ENCODE peak calls at places on chromosomes 1 and 21, in six cellular contexts. J, W, Z, Q, R and S are unnamed samples.

GRCh38 chr1:179807691-179808485 is 64.8 kb downstream of the FAM163A start:
- DNase-seq in Q (no peak), W (peak), Z (no peak), J (no peak), R (peak), S (no peak)

GRCh38 chr1:235158680-235159079 is 2.4 kb downstream of the RBM34 start:
- DNase-seq in R (no peak), Z (no peak), J (no peak), Q (no peak), W (no peak), S (no peak)

GRCh38 chr1:226797151-226797550 is 58.1 kb upstream of the ITPKB start:
- DNase-seq in R (no peak), J (no peak), W (no peak), Q (no peak), Z (no peak), S (no peak)

GRCh38 chr1:64062941-64063581 is 140.4 kb upstream of the UBE2U start:
- DNase-seq in W (peak), J (no peak), Q (no peak), R (peak), Z (no peak), S (no peak)

GRCh38 chr1:42681771-42682483 is at the start of gene YBX1:
- DNase-seq in R (peak), Q (peak), W (peak), Z (peak), J (peak), S (peak)

GRCh38 chr21:25944672-25945213 is 210.0 kb downstream of the GABPA start:
- DNase-seq in Q (no peak), J (no peak), R (no peak), Z (no peak), W (peak), S (no peak)

GRCh38 chr1:27391511-27392095 is 819 bp upstream of the GPR3 start:
- DNase-seq in R (peak), Z (no peak), W (peak), Q (no peak), J (peak), S (peak)

GRCh38 chr1:244800821-244801220 is 34.6 kb upstream of the COX20 start:
- DNase-seq in J (no peak), R (no peak), Q (no peak), W (no peak), Z (no peak), S (no peak)

GRCh38 chr1:118247593-118247992 is 62.6 kb upstream of the SPAG17 start:
- DNase-seq in J (peak), Q (no peak), R (peak), Z (no peak), W (peak), S (no peak)

GRCh38 chr1:104408268-104408667 is 658.6 kb downstream of the AMY1C start:
- DNase-seq in Q (no peak), R (no peak), W (no peak), Z (no peak), J (no peak), S (no peak)

GRCh38 chr1:24393892-24394291 is 19.7 kb downstream of the STPG1 start:
- DNase-seq in W (peak), J (no peak), Q (no peak), Z (no peak), R (peak), S (no peak)

GRCh38 chr1:45319761-45320160 is 6.9 kb upstream of the HPDL start:
- DNase-seq in Q (no peak), W (no peak), J (no peak), Z (no peak), R (no peak), S (no peak)

GRCh38 chr1:27348861-27349783 is 7.3 kb downstream of the SYTL1 start:
- DNase-seq in Z (no peak), W (no peak), R (no peak), J (peak), Q (no peak), S (peak)

GRCh38 chr1:31792541-31792940 is 23.3 kb downstream of the SPOCD1 start:
- DNase-seq in W (no peak), R (no peak), Q (no peak), J (no peak), Z (no peak), S (no peak)

GRCh38 chr1:72623299-72623708 is 341.0 kb upstream of the NEGR1 start:
- DNase-seq in W (peak), J (no peak), Z (peak), R (peak), Q (no peak), S (peak)

GRCh38 chr1:16183765-16184556 is 28.1 kb upstream of the EPHA2 start:
- DNase-seq in W (no peak), Z (no peak), Q (no peak), J (no peak), R (no peak), S (no peak)

GRCh38 chr1:228781161-228781771 is 46.0 kb downstream of the RHOU start:
- DNase-seq in W (peak), Z (no peak), Q (peak), R (no peak), J (no peak), S (no peak)

GRCh38 chr1:202004711-202005110 is 5.7 kb upstream of the ELF3 start:
- DNase-seq in Q (no peak), W (no peak), R (no peak), Z (no peak), J (no peak), S (no peak)

GRCh38 chr1:179926494-179927205 is 28.0 kb upstream of the CEP350 start:
- DNase-seq in Q (peak), W (peak), J (no peak), R (peak), Z (peak), S (no peak)

GRCh38 chr21:42833439-42833815 is 45.9 kb downstream of the WDR4 start:
- DNase-seq in J (peak), R (no peak), Z (no peak), W (peak), Q (no peak), S (peak)

GRCh38 chr1:91610102-91610501 is 109.5 kb downstream of the CDC7 start:
- DNase-seq in J (no peak), Z (no peak), W (no peak), R (no peak), Q (no peak), S (no peak)

GRCh38 chr1:3520419-3521378 is 66.2 kb downstream of the ARHGEF16 start:
- DNase-seq in Q (no peak), Z (no peak), R (no peak), W (no peak), J (no peak), S (no peak)

GRCh38 chr1:207805841-207806421 is 54.1 kb downstream of the CD46 start:
- DNase-seq in W (peak), Z (peak), J (no peak), Q (peak), R (peak), S (no peak)

GRCh38 chr1:151072224-151072623 is 1.7 kb downstream of the GABPB2 start:
- DNase-seq in Z (no peak), Q (no peak), J (no peak), W (no peak), R (no peak), S (no peak)
- TF ChIP-seq CTCF in Z (no peak), Q (no peak), J (peak), W (no peak), R (peak), S (no peak)

GRCh38 chr21:43890042-43890441 is 25.0 kb downstream of the AGPAT3 start:
- DNase-seq in Q (no peak), W (no peak), R (no peak), J (no peak), Z (no peak), S (no peak)
- TF ChIP-seq CTCF in Q (no peak), W (no peak), R (no peak), J (no peak), Z (no peak), S (no peak)

GRCh38 chr1:224106568-224107281 is 7.2 kb upstream of the FBXO28 start:
- DNase-seq in J (peak), Z (no peak), W (peak), R (peak), Q (no peak), S (peak)
- TF ChIP-seq CTCF in J (peak), Z (peak), W (peak), R (peak), Q (peak), S (peak)

GRCh38 chr1:46527474-46528296 is 23.8 kb downstream of the KNCN start:
- DNase-seq in J (peak), Q (no peak), R (peak), Z (peak), W (peak), S (peak)

GRCh38 chr1:46526689-46527291 is 24.7 kb downstream of the KNCN start:
- DNase-seq in R (no peak), Q (no peak), Z (no peak), J (no peak), W (no peak), S (peak)

GRCh38 chr1:46529031-46529630 is 22.3 kb downstream of the KNCN start:
- DNase-seq in W (no peak), Z (no peak), R (no peak), Q (no peak), J (no peak), S (no peak)

GRCh38 chr1:46530311-46530710 is 21.1 kb downstream of the KNCN start:
- DNase-seq in J (no peak), R (no peak), Z (no peak), W (no peak), Q (no peak), S (no peak)

DNA sequence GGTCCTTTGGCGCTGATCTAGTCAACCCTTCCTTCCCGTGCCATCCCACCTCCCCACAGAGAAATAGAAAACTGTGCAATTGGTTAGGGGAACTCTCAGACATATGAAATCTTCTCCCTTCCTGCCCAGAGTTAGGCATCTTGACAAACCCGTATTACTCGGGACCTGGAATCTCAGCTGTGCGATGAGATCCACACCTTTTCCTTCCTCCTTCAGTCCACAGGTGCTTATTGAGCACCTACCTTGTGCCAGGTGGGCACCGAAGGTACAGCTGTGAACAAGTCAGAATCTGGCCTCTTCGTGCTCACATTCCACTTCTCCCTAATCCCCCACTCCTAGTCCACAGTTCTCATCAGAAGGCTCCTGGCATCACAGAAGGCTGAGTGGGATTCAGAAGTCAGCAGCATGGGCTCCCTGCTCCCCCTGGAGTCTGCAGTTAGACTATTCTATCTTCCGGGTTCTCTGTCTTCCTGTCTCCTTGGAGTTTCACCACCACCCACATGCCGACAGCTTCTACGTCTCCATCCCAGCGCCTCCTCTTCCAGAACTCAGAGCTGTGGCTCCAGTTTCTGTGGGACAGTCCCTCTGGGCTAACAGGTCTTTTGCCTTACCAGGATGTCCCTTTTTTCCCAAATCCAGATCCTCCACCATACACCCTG is 23.0 kb downstream of the KNCN start:
- DNase-seq in J (no peak), R (no peak), W (no peak), Q (no peak), Z (no peak), S (no peak)
- TF ChIP-seq CTCF in J (no peak), R (peak), W (no peak), Q (peak), Z (peak), S (no peak)

GRCh38 chr1:68164970-68165369 is 67.4 kb downstream of the WLS start:
- DNase-seq in J (no peak), R (no peak), W (no peak), Q (no peak), Z (no peak), S (no peak)

GRCh38 chr1:68166348-68166747 is 66.0 kb downstream of the WLS start:
- DNase-seq in Z (no peak), Q (no peak), W (no peak), R (no peak), J (no peak), S (no peak)

GRCh38 chr1:68168545-68169065 is 63.7 kb downstream of the WLS start:
- DNase-seq in W (peak), R (no peak), J (no peak), Z (no peak), Q (no peak), S (no peak)

GRCh38 chr1:68165665-68166064 is 66.7 kb downstream of the WLS start:
- DNase-seq in W (no peak), J (no peak), R (no peak), Z (no peak), Q (no peak), S (no peak)

GRCh38 chr1:68167211-68167610 is 65.1 kb downstream of the WLS start:
- DNase-seq in R (no peak), Q (no peak), Z (no peak), J (no peak), W (no peak), S (no peak)
- TF ChIP-seq CTCF in R (no peak), Q (no peak), Z (no peak), J (no peak), W (no peak), S (no peak)

GRCh38 chr1:34887593-34887992 is 28.0 kb upstream of the SMIM12 start:
- DNase-seq in Q (no peak), J (no peak), Z (no peak), W (no peak), R (no peak), S (no peak)

GRCh38 chr1:34889705-34890104 is 30.2 kb upstream of the SMIM12 start:
- DNase-seq in Q (no peak), R (no peak), Z (no peak), W (no peak), J (no peak), S (no peak)

GRCh38 chr1:34885405-34886247 is 26.1 kb upstream of the SMIM12 start:
- DNase-seq in Q (no peak), W (peak), Z (no peak), J (no peak), R (no peak), S (peak)

GRCh38 chr1:34884536-34884935 is 25.0 kb upstream of the SMIM12 start:
- DNase-seq in R (no peak), Z (no peak), Q (no peak), W (no peak), J (no peak), S (no peak)

DNA sequence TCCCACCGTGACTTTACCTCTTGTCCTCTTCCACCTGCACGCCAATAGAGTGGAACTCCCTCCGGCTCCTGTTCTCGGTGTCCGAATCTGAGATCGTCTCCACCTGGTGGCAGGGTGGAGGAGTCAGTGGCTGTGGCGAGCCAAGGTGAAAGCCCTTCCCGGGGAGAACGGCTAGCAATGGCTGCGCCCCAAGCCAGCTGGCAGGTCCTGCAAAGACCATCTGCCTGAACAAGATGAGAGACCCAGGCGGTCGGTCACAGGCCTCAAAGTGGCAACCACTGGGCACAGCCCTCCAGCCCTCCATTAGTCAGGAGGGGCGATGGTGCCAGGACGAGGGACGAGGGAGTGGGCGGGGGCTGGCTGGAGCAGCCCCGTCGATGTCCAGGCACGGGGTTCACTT is 25.4 kb upstream of the SMIM12 start:
- DNase-seq in R (no peak), Q (no peak), Z (no peak), J (peak), W (no peak), S (peak)
- TF ChIP-seq CTCF in R (peak), Q (no peak), Z (no peak), J (peak), W (no peak), S (peak)

GRCh38 chr1:240219104-240219503 is 127.4 kb downstream of the FMN2 start:
- DNase-seq in Z (no peak), Q (no peak), W (no peak), J (no peak), R (no peak), S (no peak)
- TF ChIP-seq CTCF in Z (no peak), Q (no peak), W (no peak), J (no peak), R (no peak), S (no peak)

GRCh38 chr21:14862794-14863720 is 201.7 kb downstream of the NRIP1 start:
- DNase-seq in J (no peak), W (peak), Q (no peak), Z (no peak), R (no peak), S (peak)
- TF ChIP-seq CTCF in J (peak), W (peak), Q (peak), Z (peak), R (peak), S (peak)

DNA sequence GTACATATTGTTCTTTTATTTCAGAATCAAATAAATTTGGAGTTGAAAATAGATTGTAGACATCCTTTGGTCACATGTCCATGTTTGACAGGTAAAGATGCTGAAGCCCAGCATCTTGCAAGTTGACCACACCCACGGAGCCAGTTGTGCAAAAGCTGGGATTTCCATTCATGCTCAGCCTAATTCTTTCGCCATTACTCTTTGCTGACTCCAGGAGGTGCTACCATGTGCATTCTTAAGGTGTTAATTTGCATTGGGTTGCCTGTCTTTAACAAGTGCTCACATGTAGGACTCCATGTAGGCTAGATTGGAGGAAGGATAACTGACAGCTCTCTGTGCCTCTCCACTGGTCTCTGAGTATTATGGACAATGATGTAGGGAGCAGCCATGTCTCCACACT is 660.7 kb downstream of the LMO4 start:
- DNase-seq in Q (no peak), R (no peak), J (no peak), W (no peak), Z (no peak), S (no peak)
- TF ChIP-seq CTCF in Q (no peak), R (no peak), J (no peak), W (peak), Z (no peak), S (no peak)

GRCh38 chr1:21244986-21245687 is 45.1 kb downstream of the ECE1 start:
- DNase-seq in Q (no peak), W (no peak), J (no peak), Z (no peak), R (no peak), S (no peak)
- TF ChIP-seq CTCF in Q (peak), W (peak), J (peak), Z (peak), R (peak), S (peak)